ENCODE peak calls at places on chromosomes 5 and 9, in ten cellular contexts. S is retina, V is activated T-helper 1 cell treated with Interleukin-2 at 50 U/mL for 16 hours, E is NCI-H446 treated with DMSO at 0.1 percent for 48 hours, B is heart left ventricle, J is H54, A is pancreas, Y is SK-N-SH, R is epithelial cell of prostate, H is substantia nigra. N is an unnamed sample.

GRCh38 chr5:153809181-153809580 is 229.5 kb downstream of the FAM114A2 start:
- DNase-seq in E (no peak), R (no peak), J (no peak), A (no peak), H (no peak), Y (no peak), S (no peak), V (no peak), B (no peak), N (peak)

GRCh38 chr9:108316633-108317032 is 539.2 kb downstream of the ACTL7B start:
- DNase-seq in V (no peak), B (no peak), R (no peak), S (no peak), J (no peak), H (no peak), E (no peak), A (no peak), Y (no peak), N (no peak)

GRCh38 chr9:77883846-77884771 is 147.5 kb downstream of the GNAQ start:
- DNase-seq in V (no peak), S (no peak), Y (no peak), H (no peak), A (no peak), E (no peak), B (no peak), R (no peak), J (peak), N (peak)

GRCh38 chr5:83149671-83150070 is 72.3 kb downstream of the XRCC4 start:
- DNase-seq in S (no peak), V (no peak), B (no peak), J (no peak), Y (no peak), R (no peak), A (no peak), E (no peak), H (no peak), N (no peak)

GRCh38 chr5:135211791-135212190 is 177.8 kb upstream of the PITX1 start:
- DNase-seq in E (no peak), H (no peak), J (no peak), V (no peak), R (no peak), Y (no peak), A (no peak), B (no peak), S (no peak), N (no peak)

GRCh38 chr5:1097381-1097893 is 14.4 kb downstream of the SLC12A7 start:
- DNase-seq in R (no peak), Y (no peak), S (peak), B (no peak), A (no peak), E (no peak), H (no peak), V (no peak), J (no peak), N (no peak)

GRCh38 chr9:75664597-75664996 is 225.9 kb upstream of the PCSK5 start:
- DNase-seq in Y (no peak), H (no peak), E (no peak), B (no peak), J (no peak), R (no peak), S (no peak), A (no peak), V (no peak), N (no peak)

GRCh38 chr5:10262121-10262774 is 12.2 kb downstream of the CCT5 start:
- DNase-seq in J (no peak), V (no peak), S (no peak), Y (no peak), B (no peak), R (no peak), E (no peak), H (no peak), A (no peak), N (peak)

GRCh38 chr5:148780711-148781110 is 45.7 kb upstream of the ADRB2 start:
- DNase-seq in B (no peak), J (no peak), Y (no peak), R (no peak), V (no peak), H (no peak), A (no peak), S (no peak), E (no peak), N (no peak)

GRCh38 chr5:150082889-150083288 is 3.5 kb downstream of the CSF1R start:
- DNase-seq in B (no peak), S (no peak), V (no peak), Y (no peak), H (no peak), A (no peak), R (no peak), J (no peak), E (no peak), N (no peak)

GRCh38 chr9:127450170-127450830 is 906 bp downstream of the RPL12 start:
- DNase-seq in S (peak), E (no peak), J (no peak), H (no peak), B (no peak), V (no peak), Y (no peak), R (no peak), A (no peak), N (no peak)

GRCh38 chr5:126746290-126746689 is 30.6 kb upstream of the LMNB1 start:
- DNase-seq in H (no peak), A (no peak), S (no peak), E (no peak), Y (no peak), R (no peak), V (no peak), B (no peak), J (no peak), N (no peak)

GRCh38 chr5:65084774-65085173 is 316.0 kb downstream of the CWC27 start:
- DNase-seq in Y (no peak), A (no peak), V (no peak), H (no peak), B (no peak), J (no peak), S (no peak), E (no peak), R (no peak), N (no peak)

GRCh38 chr9:133327834-133328484 is 8.0 kb downstream of the SURF6 start:
- DNase-seq in Y (no peak), E (no peak), H (no peak), J (no peak), S (no peak), A (peak), R (no peak), B (no peak), V (no peak), N (no peak)

GRCh38 chr5:93658044-93658443 is 75.0 kb downstream of the NR2F1 start:
- DNase-seq in B (no peak), S (no peak), E (no peak), Y (no peak), J (no peak), H (no peak), V (no peak), A (no peak), R (no peak), N (no peak)

GRCh38 chr5:79093762-79094161 is 17.8 kb upstream of the BHMT start:
- DNase-seq in H (no peak), R (no peak), V (no peak), S (peak), A (no peak), B (no peak), E (peak), J (no peak), Y (peak), N (no peak)

GRCh38 chr9:73116030-73116429 is 35.6 kb upstream of the ANXA1 start:
- DNase-seq in S (no peak), E (no peak), R (no peak), V (no peak), Y (no peak), H (no peak), A (no peak), B (no peak), J (peak), N (no peak)

GRCh38 chr9:116319480-116319879 is 165.9 kb downstream of the PAPPA start:
- DNase-seq in H (no peak), V (no peak), S (no peak), R (no peak), Y (no peak), B (no peak), A (no peak), J (no peak), E (no peak), N (no peak)

GRCh38 chr5:119435436-119436132 is 16.7 kb upstream of the HSD17B4 start:
- DNase-seq in J (no peak), V (peak), Y (no peak), S (peak), E (no peak), H (peak), A (peak), B (peak), R (no peak), N (no peak)

GRCh38 chr9:69898714-69899209 is 78.1 kb downstream of the CFAP95 start:
- DNase-seq in V (no peak), J (peak), R (peak), H (no peak), Y (no peak), S (no peak), B (no peak), E (peak), A (no peak), N (no peak)

GRCh38 chr9:129863059-129863690 is 27.9 kb downstream of the USP20 start:
- DNase-seq in J (peak), S (no peak), V (peak), Y (peak), R (peak), A (no peak), B (no peak), E (no peak), H (no peak), N (no peak)

GRCh38 chr5:154503698-154504039 is 25.6 kb upstream of the HAND1 start:
- DNase-seq in R (no peak), V (no peak), Y (no peak), A (no peak), H (no peak), E (no peak), J (no peak), S (no peak), B (no peak), N (no peak)

GRCh38 chr9:23826120-23826629 is at the start of gene ELAVL2:
- DNase-seq in J (peak), B (peak), H (peak), S (peak), R (peak), A (peak), V (no peak), Y (peak), E (peak), N (peak)

GRCh38 chr5:77607324-77607723 is 31.2 kb downstream of the OTP start:
- DNase-seq in R (no peak), B (no peak), E (no peak), A (no peak), J (no peak), H (no peak), S (no peak), V (no peak), Y (no peak), N (no peak)

GRCh38 chr9:21392270-21392669 is 7.1 kb upstream of the IFNA2 start:
- DNase-seq in H (no peak), R (no peak), Y (peak), A (no peak), S (no peak), J (no peak), V (no peak), E (no peak), B (no peak), N (no peak)

GRCh38 chr5:134905246-134905996 is 490 bp downstream of the PCBD2 start:
- DNase-seq in V (peak), E (peak), Y (peak), S (peak), J (peak), H (peak), A (peak), R (no peak), B (no peak), N (peak)

GRCh38 chr5:67680109-67680508 is 483.5 kb upstream of the CD180 start:
- DNase-seq in H (no peak), A (no peak), V (no peak), Y (no peak), R (no peak), J (no peak), B (no peak), S (no peak), E (no peak), N (no peak)

GRCh38 chr5:134572811-134573210 is 47.3 kb downstream of the JADE2 start:
- DNase-seq in B (no peak), H (no peak), S (no peak), J (no peak), R (no peak), Y (no peak), A (no peak), E (no peak), V (no peak), N (no peak)

N was measured in putamen.